ENCODE peak calls at places on chromosomes 7 and 10, in ten cellular contexts. One of them, this sample, is unnamed.

GRCh38 chr7:33186187-33186586 is 56.8 kb downstream of the BBS9 start:
- DNase-seq in activated CD4-positive, alpha-beta T cell treated with anti-CD3 and anti-CD28 coated beads for 4 hours: no peak
- DNase-seq in HFFc6: peak
- DNase-seq in activated naive CD8-positive, alpha-beta T cell treated with anti-CD3 and anti-CD28 coated beads, Interleukin-2, amount 50 U/mL, for 16 hours: no peak
- DNase-seq in activated effector memory CD4-positive, alpha-beta T cell treated with Interleukin-2 at 50 U/mL for 16 hours: no peak
- DNase-seq in progenitor cell of endocrine pancreas: no peak
- DNase-seq in MM.1S: no peak
- DNase-seq in dorsolateral prefrontal cortex: no peak
- DNase-seq in activated T-cell treated with anti-CD3 and anti-CD28 coated beads for 48 hours: no peak
- DNase-seq in T-helper 1 cell: no peak
- DNase-seq in this sample: no peak

GRCh38 chr7:70598976-70599375 is 533.0 kb upstream of the GALNT17 start:
- DNase-seq in activated CD4-positive, alpha-beta T cell treated with anti-CD3 and anti-CD28 coated beads for 4 hours: no peak
- DNase-seq in HFFc6: no peak
- DNase-seq in activated naive CD8-positive, alpha-beta T cell treated with anti-CD3 and anti-CD28 coated beads, Interleukin-2, amount 50 U/mL, for 16 hours: no peak
- DNase-seq in activated effector memory CD4-positive, alpha-beta T cell treated with Interleukin-2 at 50 U/mL for 16 hours: no peak
- DNase-seq in progenitor cell of endocrine pancreas: no peak
- DNase-seq in MM.1S: no peak
- DNase-seq in dorsolateral prefrontal cortex: no peak
- DNase-seq in activated T-cell treated with anti-CD3 and anti-CD28 coated beads for 48 hours: no peak
- DNase-seq in T-helper 1 cell: no peak
- DNase-seq in this sample: peak

GRCh38 chr10:101215397-101216206 is 13.7 kb downstream of the LBX1 start:
- DNase-seq in activated CD4-positive, alpha-beta T cell treated with anti-CD3 and anti-CD28 coated beads for 4 hours: no peak
- DNase-seq in HFFc6: no peak
- DNase-seq in activated naive CD8-positive, alpha-beta T cell treated with anti-CD3 and anti-CD28 coated beads, Interleukin-2, amount 50 U/mL, for 16 hours: no peak
- DNase-seq in activated effector memory CD4-positive, alpha-beta T cell treated with Interleukin-2 at 50 U/mL for 16 hours: no peak
- DNase-seq in progenitor cell of endocrine pancreas: no peak
- DNase-seq in MM.1S: no peak
- DNase-seq in dorsolateral prefrontal cortex: no peak
- DNase-seq in activated T-cell treated with anti-CD3 and anti-CD28 coated beads for 48 hours: no peak
- DNase-seq in T-helper 1 cell: no peak
- DNase-seq in this sample: no peak

GRCh38 chr7:920351-921070 is 34.0 kb downstream of the ADAP1 start:
- DNase-seq in activated CD4-positive, alpha-beta T cell treated with anti-CD3 and anti-CD28 coated beads for 4 hours: peak
- DNase-seq in HFFc6: no peak
- DNase-seq in activated naive CD8-positive, alpha-beta T cell treated with anti-CD3 and anti-CD28 coated beads, Interleukin-2, amount 50 U/mL, for 16 hours: no peak
- DNase-seq in activated effector memory CD4-positive, alpha-beta T cell treated with Interleukin-2 at 50 U/mL for 16 hours: no peak
- DNase-seq in progenitor cell of endocrine pancreas: no peak
- DNase-seq in MM.1S: no peak
- DNase-seq in dorsolateral prefrontal cortex: peak
- DNase-seq in activated T-cell treated with anti-CD3 and anti-CD28 coated beads for 48 hours: no peak
- DNase-seq in T-helper 1 cell: no peak
- DNase-seq in this sample: no peak

GRCh38 chr7:135510603-135511183 is 791 bp upstream of the CNOT4 start:
- DNase-seq in activated CD4-positive, alpha-beta T cell treated with anti-CD3 and anti-CD28 coated beads for 4 hours: no peak
- DNase-seq in HFFc6: peak
- DNase-seq in activated naive CD8-positive, alpha-beta T cell treated with anti-CD3 and anti-CD28 coated beads, Interleukin-2, amount 50 U/mL, for 16 hours: no peak
- DNase-seq in activated effector memory CD4-positive, alpha-beta T cell treated with Interleukin-2 at 50 U/mL for 16 hours: no peak
- DNase-seq in progenitor cell of endocrine pancreas: no peak
- DNase-seq in MM.1S: peak
- DNase-seq in dorsolateral prefrontal cortex: peak
- DNase-seq in activated T-cell treated with anti-CD3 and anti-CD28 coated beads for 48 hours: no peak
- DNase-seq in T-helper 1 cell: no peak
- DNase-seq in this sample: peak

GRCh38 chr7:45681596-45682357 is 107.6 kb downstream of the ADCY1 start:
- DNase-seq in activated CD4-positive, alpha-beta T cell treated with anti-CD3 and anti-CD28 coated beads for 4 hours: no peak
- DNase-seq in HFFc6: no peak
- DNase-seq in activated naive CD8-positive, alpha-beta T cell treated with anti-CD3 and anti-CD28 coated beads, Interleukin-2, amount 50 U/mL, for 16 hours: no peak
- DNase-seq in activated effector memory CD4-positive, alpha-beta T cell treated with Interleukin-2 at 50 U/mL for 16 hours: no peak
- DNase-seq in progenitor cell of endocrine pancreas: no peak
- DNase-seq in MM.1S: no peak
- DNase-seq in dorsolateral prefrontal cortex: no peak
- DNase-seq in activated T-cell treated with anti-CD3 and anti-CD28 coated beads for 48 hours: no peak
- DNase-seq in T-helper 1 cell: no peak
- DNase-seq in this sample: peak

GRCh38 chr10:122981066-122981464 is 864 bp downstream of the PSTK start:
- DNase-seq in activated CD4-positive, alpha-beta T cell treated with anti-CD3 and anti-CD28 coated beads for 4 hours: no peak
- DNase-seq in HFFc6: peak
- DNase-seq in activated naive CD8-positive, alpha-beta T cell treated with anti-CD3 and anti-CD28 coated beads, Interleukin-2, amount 50 U/mL, for 16 hours: no peak
- DNase-seq in activated effector memory CD4-positive, alpha-beta T cell treated with Interleukin-2 at 50 U/mL for 16 hours: no peak
- DNase-seq in progenitor cell of endocrine pancreas: no peak
- DNase-seq in MM.1S: peak
- DNase-seq in dorsolateral prefrontal cortex: no peak
- DNase-seq in activated T-cell treated with anti-CD3 and anti-CD28 coated beads for 48 hours: no peak
- DNase-seq in T-helper 1 cell: no peak
- DNase-seq in this sample: no peak

GRCh38 chr7:68800316-68800715 is 798.0 kb upstream of the AUTS2 start:
- DNase-seq in activated CD4-positive, alpha-beta T cell treated with anti-CD3 and anti-CD28 coated beads for 4 hours: no peak
- DNase-seq in HFFc6: no peak
- DNase-seq in activated naive CD8-positive, alpha-beta T cell treated with anti-CD3 and anti-CD28 coated beads, Interleukin-2, amount 50 U/mL, for 16 hours: no peak
- DNase-seq in activated effector memory CD4-positive, alpha-beta T cell treated with Interleukin-2 at 50 U/mL for 16 hours: no peak
- DNase-seq in progenitor cell of endocrine pancreas: no peak
- DNase-seq in MM.1S: no peak
- DNase-seq in dorsolateral prefrontal cortex: no peak
- DNase-seq in activated T-cell treated with anti-CD3 and anti-CD28 coated beads for 48 hours: no peak
- DNase-seq in T-helper 1 cell: no peak
- DNase-seq in this sample: no peak

GRCh38 chr7:98221611-98222532 is 10.6 kb downstream of the BHLHA15 start:
- DNase-seq in activated CD4-positive, alpha-beta T cell treated with anti-CD3 and anti-CD28 coated beads for 4 hours: no peak
- DNase-seq in HFFc6: no peak
- DNase-seq in activated naive CD8-positive, alpha-beta T cell treated with anti-CD3 and anti-CD28 coated beads, Interleukin-2, amount 50 U/mL, for 16 hours: no peak
- DNase-seq in activated effector memory CD4-positive, alpha-beta T cell treated with Interleukin-2 at 50 U/mL for 16 hours: no peak
- DNase-seq in progenitor cell of endocrine pancreas: no peak
- DNase-seq in MM.1S: no peak
- DNase-seq in dorsolateral prefrontal cortex: no peak
- DNase-seq in activated T-cell treated with anti-CD3 and anti-CD28 coated beads for 48 hours: no peak
- DNase-seq in T-helper 1 cell: no peak
- DNase-seq in this sample: no peak